ENCODE peak calls at places on chromosomes 2 and 18, in ten cellular contexts. B is GM23248, C is IMR-90, F is tibial artery, M is SJSA1, H is PC-3, V is cardiac muscle cell, J is NT2/D1, I is uterus, R is fibroblast of lung. Y is an unnamed sample.

GRCh38 chr18:32974421-32975165 is 201.8 kb upstream of the KLHL14 start:
- DNase-seq in B (no peak), C (no peak), F (no peak), M (no peak), H (no peak), V (no peak), J (no peak), I (no peak), R (no peak), Y (no peak)

GRCh38 chr2:96946625-96947024 is 39.8 kb downstream of the FAM178B start:
- DNase-seq in B (no peak), C (no peak), F (no peak), M (no peak), H (no peak), V (no peak), J (no peak), I (no peak), R (no peak), Y (no peak)

GRCh38 chr2:84856785-84857184 is 24.1 kb downstream of the TRABD2A start:
- DNase-seq in B (no peak), C (no peak), F (no peak), M (no peak), H (no peak), V (no peak), J (no peak), I (no peak), R (no peak), Y (no peak)

GRCh38 chr2:237858294-237859081 is 935 bp upstream of the RAMP1 start:
- DNase-seq in B (peak; percentile 90), C (peak; percentile 91), F (peak; percentile 69), M (peak; percentile 84), H (peak; percentile 84), V (peak; percentile 90), J (peak; percentile 62), I (peak; percentile 83), R (peak; percentile 92), Y (peak; percentile 62)

GRCh38 chr2:144780983-144781382 is 261.1 kb upstream of the ZEB2 start:
- DNase-seq in B (peak; percentile 49), C (no peak), F (no peak), M (no peak), H (no peak), V (no peak), J (no peak), I (no peak), R (no peak), Y (no peak)

GRCh38 chr2:239544846-239545465 is 144.1 kb upstream of the HDAC4 start:
- DNase-seq in B (no peak), C (no peak), F (no peak), M (no peak), H (no peak), V (no peak), J (no peak), I (no peak), R (no peak), Y (no peak)

GRCh38 chr2:44233450-44234128 is 41.7 kb upstream of the SLC3A1 start:
- DNase-seq in B (peak; percentile 76), C (peak; percentile 85), F (no peak), M (no peak), H (peak; percentile 79), V (peak; percentile 65), J (peak; percentile 38), I (no peak), R (peak; percentile 56), Y (no peak)

GRCh38 chr2:170475878-170476277 is 239.3 kb upstream of the SP5 start:
- DNase-seq in B (no peak), C (no peak), F (no peak), M (no peak), H (peak; percentile 40), V (no peak), J (no peak), I (no peak), R (no peak), Y (no peak)

GRCh38 chr18:27491772-27492171 is 306.7 kb upstream of the CHST9 start:
- DNase-seq in B (no peak), C (no peak), F (no peak), M (no peak), H (no peak), V (no peak), J (peak; percentile 0), I (no peak), R (no peak), Y (no peak)

GRCh38 chr18:24051256-24051947 is 36.8 kb downstream of the TTC39C start:
- DNase-seq in B (no peak), C (peak; percentile 77), F (no peak), M (no peak), H (peak; percentile 69), V (peak; percentile 70), J (no peak), I (no peak), R (peak; percentile 68), Y (no peak)

GRCh38 chr18:13241893-13242175 is 23.3 kb downstream of the LDLRAD4 start:
- DNase-seq in B (no peak), C (no peak), F (peak; percentile 14), M (no peak), H (no peak), V (no peak), J (no peak), I (no peak), R (no peak), Y (no peak)

GRCh38 chr18:62790836-62791772 is 75.8 kb downstream of the PHLPP1 start:
- DNase-seq in B (peak; percentile 65), C (peak; percentile 75), F (no peak), M (no peak), H (no peak), V (peak; percentile 25), J (no peak), I (no peak), R (peak; percentile 70), Y (peak; percentile 29)

GRCh38 chr18:62797329-62797728 is 82.0 kb downstream of the PHLPP1 start:
- DNase-seq in B (no peak), C (no peak), F (no peak), M (no peak), H (no peak), V (no peak), J (no peak), I (no peak), R (no peak), Y (no peak)

GRCh38 chr18:62796216-62796621 is 80.9 kb downstream of the PHLPP1 start:
- DNase-seq in B (no peak), C (no peak), F (no peak), M (no peak), H (no peak), V (no peak), J (no peak), I (no peak), R (no peak), Y (no peak)

GRCh38 chr18:62799977-62800376 is 84.6 kb downstream of the PHLPP1 start:
- DNase-seq in B (no peak), C (no peak), F (no peak), M (no peak), H (no peak), V (no peak), J (no peak), I (no peak), R (no peak), Y (no peak)

DNA sequence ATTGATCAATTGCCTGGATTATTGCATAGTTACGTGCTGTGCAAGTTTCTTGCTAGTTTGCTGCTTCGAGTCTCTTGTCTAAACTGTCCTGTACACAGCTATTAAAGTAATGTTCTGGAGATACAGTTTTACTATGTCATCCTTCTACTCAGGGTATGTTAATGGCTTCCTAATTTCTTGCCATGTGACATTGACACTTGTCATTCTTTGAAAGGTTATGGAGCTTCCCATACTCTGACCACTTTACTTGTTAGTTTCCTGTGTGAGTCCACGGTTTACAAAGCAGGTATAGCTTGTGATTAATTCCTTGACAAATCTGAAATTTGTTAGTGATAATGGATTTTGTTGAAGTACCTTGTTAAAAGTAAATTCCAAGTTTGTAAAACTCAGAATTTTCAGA is 80.5 kb downstream of the PHLPP1 start:
- DNase-seq in B (no peak), C (no peak), F (no peak), M (no peak), H (no peak), V (no peak), J (no peak), I (no peak), R (no peak), Y (no peak)
- H3K4me1 ChIP-seq in B (peaks cover 12% of the 10 kb centered on the region), C (peaks cover under 1% of the 10 kb centered on the region), F (peaks cover 3% of the 10 kb centered on the region), M (peaks cover 25% of the 10 kb centered on the region), H (peaks cover 25% of the 10 kb centered on the region), V (peaks cover 9% of the 10 kb centered on the region), J (no peaks in the 10 kb centered on the region), I (no peaks in the 10 kb centered on the region), R (peaks cover 2% of the 10 kb centered on the region), Y (no peaks in the 10 kb centered on the region)

GRCh38 chr18:31197676-31198075 is 35.0 kb upstream of the DSC1 start:
- DNase-seq in B (no peak), C (no peak), F (no peak), M (no peak), H (peak; percentile 34), V (no peak), J (no peak), I (no peak), R (no peak), Y (no peak)
- H3K27me3 ChIP-seq in B (no peaks in the 10 kb centered on the region), C (no peaks in the 10 kb centered on the region), F (no peaks in the 10 kb centered on the region), M (no peaks in the 10 kb centered on the region), H (no peaks in the 10 kb centered on the region), V (no peaks in the 10 kb centered on the region), J (no peaks in the 10 kb centered on the region), I (no peaks in the 10 kb centered on the region), R (no peaks in the 10 kb centered on the region), Y (no peaks in the 10 kb centered on the region)

GRCh38 chr18:3827236-3827635 is 377.3 kb downstream of the TGIF1 start:
- DNase-seq in B (peak; percentile 12), C (no peak), F (no peak), M (no peak), H (no peak), V (peak; percentile 8), J (no peak), I (no peak), R (no peak), Y (no peak)

GRCh38 chr18:3830604-3831003 is 380.6 kb downstream of the TGIF1 start:
- DNase-seq in B (no peak), C (peak; percentile 81), F (no peak), M (no peak), H (no peak), V (no peak), J (no peak), I (no peak), R (peak; percentile 69), Y (no peak)

GRCh38 chr18:3836937-3837336 is 387.0 kb downstream of the TGIF1 start:
- DNase-seq in B (no peak), C (no peak), F (no peak), M (no peak), H (no peak), V (no peak), J (no peak), I (no peak), R (no peak), Y (no peak)

GRCh38 chr18:3836483-3836882 is 386.5 kb downstream of the TGIF1 start:
- DNase-seq in B (no peak), C (no peak), F (no peak), M (no peak), H (no peak), V (no peak), J (no peak), I (no peak), R (no peak), Y (no peak)

GRCh38 chr18:3832211-3832610 is 382.2 kb downstream of the TGIF1 start:
- DNase-seq in B (no peak), C (no peak), F (no peak), M (no peak), H (no peak), V (no peak), J (no peak), I (no peak), R (no peak), Y (no peak)
- H3K4me3 ChIP-seq in B (no peak overlapping the region), C (no peak overlapping the region), F (no peak overlapping the region), M (no peak overlapping the region), H (no peak overlapping the region), V (no peak overlapping the region), J (no peak overlapping the region), I (no peak overlapping the region), R (no peak overlapping the region), Y (no peak overlapping the region)

GRCh38 chr2:172095146-172095904 is 7.4 kb downstream of the DLX2 start:
- DNase-seq in B (peak; percentile 95), C (peak; percentile 78), F (no peak), M (peak; percentile 89), H (peak; percentile 91), V (peak; percentile 84), J (no peak), I (peak; percentile 38), R (peak; percentile 51), Y (no peak)
- H3K4me1 ChIP-seq in B (peaks cover 43% of the 10 kb centered on the region), C (peaks cover 12% of the 10 kb centered on the region), F (peaks cover 50% of the 10 kb centered on the region), M (peaks cover 51% of the 10 kb centered on the region), H (peaks cover 31% of the 10 kb centered on the region), V (peaks cover 20% of the 10 kb centered on the region), J (peaks cover 16% of the 10 kb centered on the region), I (no peaks in the 10 kb centered on the region), R (peaks cover 16% of the 10 kb centered on the region), Y (peaks cover 5% of the 10 kb centered on the region)